ENCODE peak calls at places on chromosomes 16 and 17, in four cellular contexts. One of them, this sample, is unnamed.

GRCh38 chr17:73519011-73519410 is 125.2 kb downstream of the SDK2 start:
- DNase-seq in fibroblast of lung: no peak
- DNase-seq in epithelial cell of esophagus: no peak
- DNase-seq in fibroblast of pulmonary artery: no peak
- DNase-seq in this sample: no peak

GRCh38 chr17:19386974-19387920 is at the start of gene MFAP4:
- DNase-seq in fibroblast of pulmonary artery: peak
- DNase-seq in fibroblast of lung: peak
- DNase-seq in epithelial cell of esophagus: no peak
- DNase-seq in this sample: no peak

GRCh38 chr17:36500745-36501225 is 14.3 kb downstream of the ZNHIT3 start:
- DNase-seq in epithelial cell of esophagus: no peak
- DNase-seq in fibroblast of pulmonary artery: no peak
- DNase-seq in fibroblast of lung: no peak
- DNase-seq in this sample: no peak

GRCh38 chr17:79577485-79578187 is 33.2 kb downstream of the RBFOX3 start:
- DNase-seq in fibroblast of lung: no peak
- DNase-seq in fibroblast of pulmonary artery: no peak
- DNase-seq in epithelial cell of esophagus: no peak
- DNase-seq in this sample: no peak

GRCh38 chr16:10619271-10619849 is 39.0 kb upstream of the EMP2 start:
- DNase-seq in fibroblast of pulmonary artery: no peak
- DNase-seq in fibroblast of lung: peak
- DNase-seq in epithelial cell of esophagus: peak
- DNase-seq in this sample: no peak

GRCh38 chr16:55179858-55180585 is 144.0 kb upstream of the IRX6 start:
- DNase-seq in fibroblast of lung: no peak
- DNase-seq in epithelial cell of esophagus: no peak
- DNase-seq in fibroblast of pulmonary artery: no peak
- DNase-seq in this sample: no peak

GRCh38 chr16:24980077-24980793 is 34.9 kb downstream of the ARHGAP17 start:
- DNase-seq in epithelial cell of esophagus: peak
- DNase-seq in fibroblast of lung: peak
- DNase-seq in fibroblast of pulmonary artery: no peak
- DNase-seq in this sample: no peak

GRCh38 chr16:56401482-56401881 is 23.9 kb downstream of the AMFR start:
- DNase-seq in fibroblast of pulmonary artery: no peak
- DNase-seq in fibroblast of lung: no peak
- DNase-seq in epithelial cell of esophagus: peak
- DNase-seq in this sample: no peak

GRCh38 chr16:87461466-87461975 is 31.3 kb downstream of the ZCCHC14 start:
- DNase-seq in epithelial cell of esophagus: peak
- DNase-seq in fibroblast of pulmonary artery: peak
- DNase-seq in fibroblast of lung: peak
- DNase-seq in this sample: no peak

GRCh38 chr17:5971969-5972368 is 98.2 kb upstream of the WSCD1 start:
- DNase-seq in fibroblast of lung: no peak
- DNase-seq in epithelial cell of esophagus: no peak
- DNase-seq in fibroblast of pulmonary artery: no peak
- DNase-seq in this sample: no peak

GRCh38 chr16:55056585-55057520 is 126.2 kb downstream of the IRX5 start:
- DNase-seq in epithelial cell of esophagus: peak
- DNase-seq in fibroblast of lung: peak
- DNase-seq in fibroblast of pulmonary artery: no peak
- DNase-seq in this sample: no peak

GRCh38 chr17:83121921-83122820 is 42.8 kb downstream of the METRNL start:
- DNase-seq in epithelial cell of esophagus: no peak
- DNase-seq in fibroblast of pulmonary artery: no peak
- DNase-seq in fibroblast of lung: no peak
- DNase-seq in this sample: no peak

GRCh38 chr17:63943745-63944144 is 11.6 kb upstream of the CD79B start:
- DNase-seq in fibroblast of pulmonary artery: no peak
- DNase-seq in fibroblast of lung: no peak
- DNase-seq in epithelial cell of esophagus: no peak
- DNase-seq in this sample: no peak

GRCh38 chr17:15978606-15979005 is 20.9 kb downstream of the ZSWIM7 start:
- DNase-seq in epithelial cell of esophagus: no peak
- DNase-seq in fibroblast of lung: no peak
- DNase-seq in fibroblast of pulmonary artery: no peak
- DNase-seq in this sample: no peak

GRCh38 chr17:72639711-72640110 is 452.8 kb downstream of the SLC39A11 start:
- DNase-seq in fibroblast of lung: no peak
- DNase-seq in fibroblast of pulmonary artery: no peak
- DNase-seq in epithelial cell of esophagus: no peak
- DNase-seq in this sample: no peak

GRCh38 chr16:79972053-79972704 is 371.6 kb upstream of the MAF start:
- DNase-seq in fibroblast of pulmonary artery: no peak
- DNase-seq in epithelial cell of esophagus: peak
- DNase-seq in fibroblast of lung: peak
- DNase-seq in this sample: no peak

GRCh38 chr16:4454618-4455017 is 19.8 kb downstream of the NMRAL1 start:
- DNase-seq in fibroblast of lung: no peak
- DNase-seq in epithelial cell of esophagus: no peak
- DNase-seq in fibroblast of pulmonary artery: no peak
- DNase-seq in this sample: no peak

GRCh38 chr17:50209472-50210248 is 8.2 kb upstream of the COL1A1 start:
- DNase-seq in epithelial cell of esophagus: no peak
- DNase-seq in fibroblast of pulmonary artery: peak
- DNase-seq in fibroblast of lung: peak
- DNase-seq in this sample: no peak

GRCh38 chr17:47701603-47702002 is 7.6 kb downstream of the TBKBP1 start:
- DNase-seq in fibroblast of lung: no peak
- DNase-seq in epithelial cell of esophagus: no peak
- DNase-seq in fibroblast of pulmonary artery: no peak
- DNase-seq in this sample: no peak

GRCh38 chr17:17774009-17774881 is 62.5 kb downstream of the SREBF1 start:
- DNase-seq in epithelial cell of esophagus: peak
- DNase-seq in fibroblast of pulmonary artery: peak
- DNase-seq in fibroblast of lung: peak
- DNase-seq in this sample: no peak

GRCh38 chr16:19083670-19084069 is 16.3 kb downstream of the COQ7 start:
- DNase-seq in fibroblast of pulmonary artery: no peak
- DNase-seq in fibroblast of lung: no peak
- DNase-seq in epithelial cell of esophagus: no peak
- DNase-seq in this sample: no peak

GRCh38 chr16:85954927-85955539 is 56.1 kb downstream of the IRF8 start:
- DNase-seq in fibroblast of lung: no peak
- DNase-seq in fibroblast of pulmonary artery: no peak
- DNase-seq in epithelial cell of esophagus: no peak
- DNase-seq in this sample: no peak

GRCh38 chr17:33324741-33325140 is 31.6 kb upstream of the ASIC2 start:
- DNase-seq in fibroblast of pulmonary artery: no peak
- DNase-seq in epithelial cell of esophagus: no peak
- DNase-seq in fibroblast of lung: no peak
- DNase-seq in this sample: no peak

GRCh38 chr16:23711785-23712184 is 1.2 kb downstream of the ERN2 start:
- DNase-seq in fibroblast of lung: no peak
- DNase-seq in fibroblast of pulmonary artery: no peak
- DNase-seq in epithelial cell of esophagus: no peak
- DNase-seq in this sample: no peak

GRCh38 chr17:16908282-16908681 is 63.6 kb downstream of the TNFRSF13B start:
- DNase-seq in fibroblast of lung: no peak
- DNase-seq in fibroblast of pulmonary artery: no peak
- DNase-seq in epithelial cell of esophagus: no peak
- DNase-seq in this sample: no peak

GRCh38 chr16:48231675-48232214 is 12.4 kb upstream of the LONP2 start:
- DNase-seq in fibroblast of lung: peak
- DNase-seq in epithelial cell of esophagus: peak
- DNase-seq in fibroblast of pulmonary artery: peak
- DNase-seq in this sample: no peak

GRCh38 chr16:56102159-56102798 is 89.0 kb upstream of the GNAO1 start:
- DNase-seq in fibroblast of lung: no peak
- DNase-seq in epithelial cell of esophagus: no peak
- DNase-seq in fibroblast of pulmonary artery: peak
- DNase-seq in this sample: no peak

GRCh38 chr16:48897698-48898205 is 287.8 kb upstream of the N4BP1 start:
- DNase-seq in fibroblast of pulmonary artery: no peak
- DNase-seq in fibroblast of lung: no peak
- DNase-seq in epithelial cell of esophagus: no peak
- DNase-seq in this sample: no peak

GRCh38 chr17:4899341-4900230 is at the start of gene C17orf107:
- DNase-seq in epithelial cell of esophagus: peak
- DNase-seq in fibroblast of lung: peak
- DNase-seq in fibroblast of pulmonary artery: peak
- DNase-seq in this sample: peak

GRCh38 chr16:89257281-89257731 is 39.8 kb downstream of the ZNF778 start:
- DNase-seq in fibroblast of lung: peak
- DNase-seq in fibroblast of pulmonary artery: no peak
- DNase-seq in epithelial cell of esophagus: no peak
- DNase-seq in this sample: no peak

GRCh38 chr16:10519929-10520868 is 60.2 kb downstream of the EMP2 start:
- DNase-seq in fibroblast of lung: no peak
- DNase-seq in epithelial cell of esophagus: peak
- DNase-seq in fibroblast of pulmonary artery: no peak
- DNase-seq in this sample: no peak

GRCh38 chr16:23031508-23032098 is 117.6 kb downstream of the USP31 start:
- DNase-seq in fibroblast of lung: no peak
- DNase-seq in epithelial cell of esophagus: no peak
- DNase-seq in fibroblast of pulmonary artery: no peak
- DNase-seq in this sample: no peak

GRCh38 chr17:330993-331701 is 21.5 kb downstream of the RPH3AL start:
- DNase-seq in epithelial cell of esophagus: no peak
- DNase-seq in fibroblast of pulmonary artery: no peak
- DNase-seq in fibroblast of lung: no peak
- DNase-seq in this sample: peak

GRCh38 chr16:2458887-2459646 is 842 bp upstream of the TEDC2 start:
- DNase-seq in fibroblast of pulmonary artery: no peak
- DNase-seq in fibroblast of lung: no peak
- DNase-seq in epithelial cell of esophagus: no peak
- DNase-seq in this sample: no peak

GRCh38 chr17:1009411-1010085 is 12.6 kb downstream of the TIMM22 start:
- DNase-seq in epithelial cell of esophagus: no peak
- DNase-seq in fibroblast of pulmonary artery: no peak
- DNase-seq in fibroblast of lung: no peak
- DNase-seq in this sample: no peak

GRCh38 chr16:27491894-27492587 is 57.7 kb downstream of the GTF3C1 start:
- DNase-seq in fibroblast of pulmonary artery: no peak
- DNase-seq in fibroblast of lung: no peak
- DNase-seq in epithelial cell of esophagus: peak
- DNase-seq in this sample: no peak

This sample was measured in central memory CD4-positive, alpha-beta T cell.